ENCODE peak calls at places on chromosomes 11 and 22, in nine cellular contexts. One of them, this sample, is unnamed.

GRCh38 chr11:11913395-11913794 is 71.6 kb downstream of the USP47 start:
- DNase-seq in small intestine: no peak
- DNase-seq in kidney epithelial cell: no peak
- DNase-seq in iris pigment epithelial cell: no peak
- DNase-seq in kidney: no peak
- DNase-seq in WTC11: no peak
- DNase-seq in hippocampal formation: no peak
- DNase-seq in H7: no peak
- DNase-seq in activated T-helper 9 cell treated with anti-CD3 and anti-CD28 coated beads, Interleukin-2, amount 50 U/mL, for 16 hours: no peak
- DNase-seq in this sample: no peak

GRCh38 chr11:78715639-78716311 is 141.1 kb upstream of the NARS2 start:
- DNase-seq in small intestine: peak; percentile 45
- DNase-seq in kidney epithelial cell: peak; percentile 89
- DNase-seq in iris pigment epithelial cell: peak; percentile 66
- DNase-seq in kidney: no peak
- DNase-seq in WTC11: peak; percentile 89
- DNase-seq in hippocampal formation: peak; percentile 9
- DNase-seq in H7: peak; percentile 84
- DNase-seq in activated T-helper 9 cell treated with anti-CD3 and anti-CD28 coated beads, Interleukin-2, amount 50 U/mL, for 16 hours: no peak
- DNase-seq in this sample: peak; percentile 85

GRCh38 chr22:49658902-49659280 is 168.8 kb downstream of the BRD1 start:
- DNase-seq in small intestine: no peak
- DNase-seq in kidney epithelial cell: no peak
- DNase-seq in iris pigment epithelial cell: no peak
- DNase-seq in kidney: peak; percentile 10
- DNase-seq in WTC11: peak; percentile 11
- DNase-seq in hippocampal formation: no peak
- DNase-seq in H7: no peak
- DNase-seq in activated T-helper 9 cell treated with anti-CD3 and anti-CD28 coated beads, Interleukin-2, amount 50 U/mL, for 16 hours: no peak
- DNase-seq in this sample: no peak

GRCh38 chr22:46613606-46613997 is 6.6 kb upstream of the GRAMD4 start:
- DNase-seq in small intestine: peak; percentile 38
- DNase-seq in kidney epithelial cell: no peak
- DNase-seq in iris pigment epithelial cell: no peak
- DNase-seq in kidney: no peak
- DNase-seq in WTC11: no peak
- DNase-seq in hippocampal formation: no peak
- DNase-seq in H7: no peak
- DNase-seq in activated T-helper 9 cell treated with anti-CD3 and anti-CD28 coated beads, Interleukin-2, amount 50 U/mL, for 16 hours: no peak
- DNase-seq in this sample: peak; percentile 46

GRCh38 chr11:15157738-15158137 is 43.0 kb downstream of the INSC start:
- DNase-seq in small intestine: no peak
- DNase-seq in kidney epithelial cell: no peak
- DNase-seq in iris pigment epithelial cell: no peak
- DNase-seq in kidney: no peak
- DNase-seq in WTC11: no peak
- DNase-seq in hippocampal formation: no peak
- DNase-seq in H7: no peak
- DNase-seq in activated T-helper 9 cell treated with anti-CD3 and anti-CD28 coated beads, Interleukin-2, amount 50 U/mL, for 16 hours: no peak
- DNase-seq in this sample: no peak

GRCh38 chr11:78586452-78587046 is 11.9 kb upstream of the NARS2 start:
- DNase-seq in small intestine: peak; percentile 33
- DNase-seq in kidney epithelial cell: no peak
- DNase-seq in iris pigment epithelial cell: peak; percentile 50
- DNase-seq in kidney: no peak
- DNase-seq in WTC11: no peak
- DNase-seq in hippocampal formation: no peak
- DNase-seq in H7: peak; percentile 12
- DNase-seq in activated T-helper 9 cell treated with anti-CD3 and anti-CD28 coated beads, Interleukin-2, amount 50 U/mL, for 16 hours: no peak
- DNase-seq in this sample: no peak

GRCh38 chr11:116517077-116517476 is 255.7 kb downstream of the BUD13 start:
- DNase-seq in small intestine: no peak
- DNase-seq in kidney epithelial cell: no peak
- DNase-seq in iris pigment epithelial cell: no peak
- DNase-seq in kidney: no peak
- DNase-seq in WTC11: no peak
- DNase-seq in hippocampal formation: no peak
- DNase-seq in H7: no peak
- DNase-seq in activated T-helper 9 cell treated with anti-CD3 and anti-CD28 coated beads, Interleukin-2, amount 50 U/mL, for 16 hours: no peak
- DNase-seq in this sample: no peak

GRCh38 chr11:8033312-8033715 is 46.2 kb downstream of the EIF3F start:
- DNase-seq in small intestine: peak; percentile 67
- DNase-seq in kidney epithelial cell: peak; percentile 37
- DNase-seq in iris pigment epithelial cell: peak; percentile 80
- DNase-seq in kidney: peak; percentile 93
- DNase-seq in WTC11: peak; percentile 78
- DNase-seq in hippocampal formation: peak; percentile 46
- DNase-seq in H7: peak; percentile 90
- DNase-seq in activated T-helper 9 cell treated with anti-CD3 and anti-CD28 coated beads, Interleukin-2, amount 50 U/mL, for 16 hours: peak; percentile 32
- DNase-seq in this sample: peak; percentile 76

GRCh38 chr11:7941141-7941540 is 367 bp downstream of the OR10A3 start:
- DNase-seq in small intestine: no peak
- DNase-seq in kidney epithelial cell: no peak
- DNase-seq in iris pigment epithelial cell: no peak
- DNase-seq in kidney: no peak
- DNase-seq in WTC11: no peak
- DNase-seq in hippocampal formation: no peak
- DNase-seq in H7: no peak
- DNase-seq in activated T-helper 9 cell treated with anti-CD3 and anti-CD28 coated beads, Interleukin-2, amount 50 U/mL, for 16 hours: no peak
- DNase-seq in this sample: no peak

GRCh38 chr22:45503071-45503815 is 560 bp downstream of the FBLN1 start:
- DNase-seq in small intestine: no peak
- DNase-seq in kidney epithelial cell: no peak
- DNase-seq in iris pigment epithelial cell: no peak
- DNase-seq in kidney: peak; percentile 61
- DNase-seq in WTC11: peak; percentile 40
- DNase-seq in hippocampal formation: no peak
- DNase-seq in H7: peak; percentile 88
- DNase-seq in activated T-helper 9 cell treated with anti-CD3 and anti-CD28 coated beads, Interleukin-2, amount 50 U/mL, for 16 hours: no peak
- DNase-seq in this sample: peak; percentile 35

GRCh38 chr11:124075841-124076571 is 34.9 kb upstream of the OR10G7 start:
- DNase-seq in small intestine: peak; percentile 52
- DNase-seq in kidney epithelial cell: no peak
- DNase-seq in iris pigment epithelial cell: no peak
- DNase-seq in kidney: peak; percentile 78
- DNase-seq in WTC11: peak; percentile 26
- DNase-seq in hippocampal formation: no peak
- DNase-seq in H7: no peak
- DNase-seq in activated T-helper 9 cell treated with anti-CD3 and anti-CD28 coated beads, Interleukin-2, amount 50 U/mL, for 16 hours: no peak
- DNase-seq in this sample: peak; percentile 40

GRCh38 chr11:45879803-45880685 is 5.4 kb upstream of the MAPK8IP1 start:
- DNase-seq in small intestine: no peak
- DNase-seq in kidney epithelial cell: no peak
- DNase-seq in iris pigment epithelial cell: peak; percentile 27
- DNase-seq in kidney: no peak
- DNase-seq in WTC11: no peak
- DNase-seq in hippocampal formation: no peak
- DNase-seq in H7: no peak
- DNase-seq in activated T-helper 9 cell treated with anti-CD3 and anti-CD28 coated beads, Interleukin-2, amount 50 U/mL, for 16 hours: no peak
- DNase-seq in this sample: peak; percentile 43

GRCh38 chr11:130490682-130491449 is 42.4 kb downstream of the ADAMTS15 start:
- DNase-seq in small intestine: peak; percentile 22
- DNase-seq in kidney epithelial cell: no peak
- DNase-seq in iris pigment epithelial cell: no peak
- DNase-seq in kidney: no peak
- DNase-seq in WTC11: no peak
- DNase-seq in hippocampal formation: no peak
- DNase-seq in H7: no peak
- DNase-seq in activated T-helper 9 cell treated with anti-CD3 and anti-CD28 coated beads, Interleukin-2, amount 50 U/mL, for 16 hours: no peak
- DNase-seq in this sample: no peak

GRCh38 chr11:9015677-9016076 is 11.9 kb upstream of the NRIP3 start:
- DNase-seq in small intestine: peak; percentile 73
- DNase-seq in kidney epithelial cell: peak; percentile 60
- DNase-seq in iris pigment epithelial cell: peak; percentile 84
- DNase-seq in kidney: no peak
- DNase-seq in WTC11: peak; percentile 70
- DNase-seq in hippocampal formation: peak; percentile 54
- DNase-seq in H7: peak; percentile 82
- DNase-seq in activated T-helper 9 cell treated with anti-CD3 and anti-CD28 coated beads, Interleukin-2, amount 50 U/mL, for 16 hours: peak; percentile 13
- DNase-seq in this sample: peak; percentile 68

GRCh38 chr11:118939948-118940598 is 14.3 kb upstream of the BCL9L start:
- DNase-seq in small intestine: no peak
- DNase-seq in kidney epithelial cell: no peak
- DNase-seq in iris pigment epithelial cell: peak; percentile 50
- DNase-seq in kidney: peak; percentile 76
- DNase-seq in WTC11: peak; percentile 50
- DNase-seq in hippocampal formation: no peak
- DNase-seq in H7: peak; percentile 80
- DNase-seq in activated T-helper 9 cell treated with anti-CD3 and anti-CD28 coated beads, Interleukin-2, amount 50 U/mL, for 16 hours: no peak
- DNase-seq in this sample: peak; percentile 17

GRCh38 chr11:35463211-35463810 is 44.0 kb upstream of the SLC1A2 start:
- DNase-seq in small intestine: no peak
- DNase-seq in kidney epithelial cell: no peak
- DNase-seq in iris pigment epithelial cell: no peak
- DNase-seq in kidney: no peak
- DNase-seq in WTC11: no peak
- DNase-seq in hippocampal formation: peak; percentile 62
- DNase-seq in H7: peak; percentile 21
- DNase-seq in activated T-helper 9 cell treated with anti-CD3 and anti-CD28 coated beads, Interleukin-2, amount 50 U/mL, for 16 hours: no peak
- DNase-seq in this sample: no peak

GRCh38 chr11:3994030-3994640 is 100.5 kb upstream of the RRM1 start:
- DNase-seq in small intestine: no peak
- DNase-seq in kidney epithelial cell: no peak
- DNase-seq in iris pigment epithelial cell: peak; percentile 8
- DNase-seq in kidney: no peak
- DNase-seq in WTC11: no peak
- DNase-seq in hippocampal formation: no peak
- DNase-seq in H7: no peak
- DNase-seq in activated T-helper 9 cell treated with anti-CD3 and anti-CD28 coated beads, Interleukin-2, amount 50 U/mL, for 16 hours: no peak
- DNase-seq in this sample: no peak

GRCh38 chr11:8807544-8808225 is 103.3 kb upstream of the AKIP1 start:
- DNase-seq in small intestine: peak; percentile 93
- DNase-seq in kidney epithelial cell: no peak
- DNase-seq in iris pigment epithelial cell: peak; percentile 82
- DNase-seq in kidney: peak; percentile 72
- DNase-seq in WTC11: no peak
- DNase-seq in hippocampal formation: no peak
- DNase-seq in H7: no peak
- DNase-seq in activated T-helper 9 cell treated with anti-CD3 and anti-CD28 coated beads, Interleukin-2, amount 50 U/mL, for 16 hours: no peak
- DNase-seq in this sample: no peak

GRCh38 chr22:37259540-37260029 is 15.5 kb upstream of the RAC2 start:
- DNase-seq in small intestine: peak; percentile 25
- DNase-seq in kidney epithelial cell: no peak
- DNase-seq in iris pigment epithelial cell: peak; percentile 65
- DNase-seq in kidney: no peak
- DNase-seq in WTC11: peak; percentile 62
- DNase-seq in hippocampal formation: no peak
- DNase-seq in H7: peak; percentile 67
- DNase-seq in activated T-helper 9 cell treated with anti-CD3 and anti-CD28 coated beads, Interleukin-2, amount 50 U/mL, for 16 hours: no peak
- DNase-seq in this sample: no peak

GRCh38 chr11:15579287-15580001 is 464.7 kb downstream of the INSC start:
- DNase-seq in small intestine: no peak
- DNase-seq in kidney epithelial cell: no peak
- DNase-seq in iris pigment epithelial cell: no peak
- DNase-seq in kidney: no peak
- DNase-seq in WTC11: no peak
- DNase-seq in hippocampal formation: no peak
- DNase-seq in H7: no peak
- DNase-seq in activated T-helper 9 cell treated with anti-CD3 and anti-CD28 coated beads, Interleukin-2, amount 50 U/mL, for 16 hours: no peak
- DNase-seq in this sample: no peak

GRCh38 chr11:66289548-66290331 is 797 bp upstream of the YIF1A start:
- DNase-seq in small intestine: no peak
- DNase-seq in kidney epithelial cell: no peak
- DNase-seq in iris pigment epithelial cell: no peak
- DNase-seq in kidney: no peak
- DNase-seq in WTC11: peak; percentile 90
- DNase-seq in hippocampal formation: no peak
- DNase-seq in H7: peak; percentile 97
- DNase-seq in activated T-helper 9 cell treated with anti-CD3 and anti-CD28 coated beads, Interleukin-2, amount 50 U/mL, for 16 hours: peak; percentile 72
- DNase-seq in this sample: no peak

GRCh38 chr11:19117760-19118097 is 761 bp downstream of the ZDHHC13 start:
- DNase-seq in small intestine: no peak
- DNase-seq in kidney epithelial cell: no peak
- DNase-seq in iris pigment epithelial cell: no peak
- DNase-seq in kidney: no peak
- DNase-seq in WTC11: no peak
- DNase-seq in hippocampal formation: no peak
- DNase-seq in H7: no peak
- DNase-seq in activated T-helper 9 cell treated with anti-CD3 and anti-CD28 coated beads, Interleukin-2, amount 50 U/mL, for 16 hours: no peak
- DNase-seq in this sample: no peak

GRCh38 chr11:31655483-31655882 is 145.9 kb downstream of the ELP4 start:
- DNase-seq in small intestine: no peak
- DNase-seq in kidney epithelial cell: peak; percentile 96
- DNase-seq in iris pigment epithelial cell: peak; percentile 96
- DNase-seq in kidney: no peak
- DNase-seq in WTC11: no peak
- DNase-seq in hippocampal formation: no peak
- DNase-seq in H7: no peak
- DNase-seq in activated T-helper 9 cell treated with anti-CD3 and anti-CD28 coated beads, Interleukin-2, amount 50 U/mL, for 16 hours: no peak
- DNase-seq in this sample: no peak

This sample was measured in glutamatergic neuron.